ENCODE peak calls at places on chromosome 17, in ten cellular contexts. W, S, X, D, O, G, B, V, R and A are unnamed samples.
A peak's percentile ranks its signal among the peaks of the same experiment; 100 is the strongest.

GRCh38 chr17:44977065-44977464 is 9.0 kb upstream of the C1QL1 start:
- DNase-seq in X (no peak), V (no peak), R (no peak), S (no peak), D (no peak), O (no peak), G (no peak), B (no peak), W (no peak), A (no peak)

GRCh38 chr17:68291836-68292688 is 767 bp downstream of the ARSG start:
- DNase-seq in W (peak; percentile 88), D (peak; percentile 91), B (peak; percentile 51), O (no peak), R (peak; percentile 85), X (peak; percentile 84), G (peak; percentile 89), V (peak; percentile 87), S (peak; percentile 43), A (peak; percentile 92)

GRCh38 chr17:62756198-62756597 is 51.9 kb downstream of the MARCHF10 start:
- DNase-seq in X (no peak), W (no peak), D (no peak), B (no peak), O (no peak), V (no peak), R (no peak), S (no peak), G (no peak), A (no peak)

GRCh38 chr17:22484826-22485225 is 792.5 kb downstream of the KCNJ18 start:
- DNase-seq in S (no peak), G (no peak), X (no peak), D (no peak), O (no peak), B (no peak), W (no peak), V (no peak), R (no peak), A (no peak)

GRCh38 chr17:4534928-4535666 is 20.1 kb downstream of the MYBBP1A start:
- DNase-seq in S (no peak), O (no peak), B (no peak), V (no peak), R (no peak), D (no peak), X (no peak), G (no peak), W (no peak), A (no peak)

GRCh38 chr17:44223574-44224046 is 4.1 kb upstream of the UBTF start:
- DNase-seq in G (peak; percentile 44), R (no peak), B (no peak), X (no peak), V (no peak), W (no peak), O (no peak), S (no peak), D (no peak), A (peak; percentile 36)

GRCh38 chr17:30375661-30376060 is 3.1 kb upstream of the CPD start:
- DNase-seq in V (no peak), S (no peak), W (no peak), B (no peak), D (no peak), X (no peak), O (no peak), G (no peak), R (peak; percentile 45), A (no peak)

GRCh38 chr17:80101946-80102706 is 745 bp downstream of the GAA start:
- DNase-seq in W (no peak), X (no peak), G (peak; percentile 61), B (peak; percentile 16), O (no peak), D (no peak), R (peak; percentile 61), V (no peak), S (no peak), A (no peak)

GRCh38 chr17:3761918-3762380 is 38.2 kb downstream of the HASPIN start:
- DNase-seq in W (no peak), G (no peak), S (no peak), X (no peak), O (no peak), V (no peak), R (no peak), D (no peak), B (no peak), A (no peak)

GRCh38 chr17:79940381-79941087 is 95.1 kb downstream of the TBC1D16 start:
- DNase-seq in W (no peak), D (no peak), V (no peak), O (no peak), B (no peak), G (peak; percentile 72), S (no peak), R (no peak), X (peak; percentile 63), A (no peak)

GRCh38 chr17:79936661-79937434 is 97.6 kb upstream of the CBX4 start:
- DNase-seq in D (no peak), V (no peak), S (no peak), G (peak; percentile 51), W (no peak), O (no peak), R (no peak), B (no peak), X (no peak), A (no peak)

GRCh38 chr17:17569691-17570090 is 21.8 kb downstream of the PEMT start:
- DNase-seq in V (no peak), G (no peak), X (no peak), O (no peak), B (no peak), R (no peak), D (no peak), W (no peak), S (no peak), A (no peak)

GRCh38 chr17:28180449-28180848 is 138.0 kb downstream of the NLK start:
- DNase-seq in W (no peak), B (no peak), O (no peak), R (peak; percentile 83), X (no peak), V (no peak), D (no peak), S (no peak), G (no peak), A (no peak)

GRCh38 chr17:76054112-76054476 is 18.2 kb downstream of the SRP68 start:
- DNase-seq in W (no peak), X (no peak), D (no peak), B (peak; percentile 39), G (no peak), O (no peak), S (no peak), V (no peak), R (peak; percentile 75), A (peak; percentile 35)

GRCh38 chr17:58094118-58094517 is 10.9 kb downstream of the DYNLL2 start:
- DNase-seq in W (no peak), R (no peak), V (no peak), S (no peak), O (no peak), B (no peak), D (no peak), G (no peak), X (no peak), A (no peak)

GRCh38 chr17:550776-551175 is 163.9 kb downstream of the VPS53 start:
- DNase-seq in D (no peak), G (no peak), B (no peak), W (no peak), X (no peak), S (no peak), O (no peak), R (peak; percentile 53), V (no peak), A (no peak)

GRCh38 chr17:40349477-40350409 is 14.8 kb downstream of the GJD3 start:
- DNase-seq in V (no peak), D (no peak), W (no peak), B (no peak), O (no peak), R (peak; percentile 55), X (no peak), G (peak; percentile 78), S (no peak), A (no peak)

GRCh38 chr17:73203135-73203787 is 10.4 kb downstream of the COG1 start:
- DNase-seq in V (no peak), G (no peak), R (peak; percentile 40), S (no peak), O (no peak), W (no peak), X (peak; percentile 10), D (no peak), B (no peak), A (no peak)

GRCh38 chr17:40331743-40332641 is 23.0 kb downstream of the RARA start:
- DNase-seq in S (peak; percentile 62), B (no peak), D (no peak), X (peak; percentile 98), G (peak; percentile 95), V (no peak), R (no peak), O (no peak), W (no peak), A (peak; percentile 98)

GRCh38 chr17:78127240-78127887 is 1.2 kb downstream of the TMC6 start:
- DNase-seq in X (no peak), W (peak; percentile 62), G (peak; percentile 82), B (no peak), O (no peak), R (no peak), V (no peak), S (no peak), D (peak; percentile 61), A (peak; percentile 66)

GRCh38 chr17:14211778-14212177 is 24.9 kb downstream of the CDRT15 start:
- DNase-seq in X (no peak), D (no peak), B (no peak), R (peak; percentile 12), V (no peak), G (peak; percentile 68), O (no peak), W (no peak), S (no peak), A (no peak)

GRCh38 chr17:7549401-7550055 is 670 bp downstream of the TNFSF12 start:
- DNase-seq in B (no peak), O (no peak), X (no peak), R (no peak), V (peak; percentile 30), W (peak; percentile 20), S (no peak), D (peak; percentile 25), G (no peak), A (no peak)

GRCh38 chr17:81239714-81240555 is 817 bp downstream of the NDUFAF8 start:
- DNase-seq in O (no peak), W (no peak), V (peak; percentile 31), S (no peak), R (peak; percentile 26), X (no peak), B (no peak), G (no peak), D (no peak), A (peak; percentile 49)

GRCh38 chr17:4498461-4499397 is at the start of gene SPNS2:
- DNase-seq in V (peak; percentile 54), B (no peak), S (peak; percentile 28), X (peak; percentile 78), G (peak; percentile 83), W (peak; percentile 22), D (peak; percentile 46), R (peak; percentile 55), O (no peak), A (peak; percentile 71)

GRCh38 chr17:37802712-37803416 is 58.0 kb upstream of the HNF1B start:
- DNase-seq in S (no peak), X (peak; percentile 66), W (no peak), V (no peak), B (peak; percentile 68), D (no peak), R (peak; percentile 59), O (no peak), G (no peak), A (no peak)

GRCh38 chr17:69819316-69820087 is 255.5 kb upstream of the KCNJ16 start:
- DNase-seq in S (no peak), B (no peak), O (no peak), D (no peak), G (no peak), R (peak; percentile 58), W (no peak), V (no peak), X (no peak), A (no peak)

GRCh38 chr17:17025621-17026020 is 16.6 kb upstream of the MPRIP start:
- DNase-seq in G (no peak), W (no peak), B (no peak), X (no peak), O (no peak), D (no peak), R (no peak), V (no peak), S (no peak), A (no peak)

GRCh38 chr17:19372866-19373505 is 5.3 kb upstream of the MAPK7 start:
- DNase-seq in B (no peak), S (no peak), D (no peak), O (no peak), G (no peak), R (no peak), V (no peak), X (no peak), W (no peak), A (no peak)